ENCODE peak calls at places on chromosome 9, in eight cellular contexts. J is erythroblast, I is cardiac septum, G is WTC11, N is brain microvascular endothelial cell, F is GM13977, M is fibroblast of lung, X is RPMI7951. P is an unnamed sample.

GRCh38 chr9:109469646-109470358 is 28.3 kb downstream of the PTPN3 start:
- DNase-seq in J (peak), I (no peak), G (peak), N (peak), F (peak), M (peak), X (peak), P (peak)

GRCh38 chr9:134702291-134702690 is 60.7 kb downstream of the COL5A1 start:
- DNase-seq in J (no peak), I (no peak), G (no peak), N (no peak), F (no peak), M (no peak), X (no peak), P (no peak)

GRCh38 chr9:20208951-20209350 is 413.3 kb downstream of the MLLT3 start:
- DNase-seq in J (no peak), I (no peak), G (no peak), N (no peak), F (no peak), M (peak), X (no peak), P (no peak)

GRCh38 chr9:121173501-121173900 is 28.2 kb downstream of the RAB14 start:
- DNase-seq in J (no peak), I (no peak), G (no peak), N (no peak), F (no peak), M (peak), X (no peak), P (no peak)

GRCh38 chr9:112753725-112754124 is 3.2 kb downstream of the SNX30 start:
- DNase-seq in J (no peak), I (no peak), G (no peak), N (peak), F (no peak), M (peak), X (peak), P (peak)

GRCh38 chr9:101737705-101738565 is 512 bp downstream of the GRIN3A start:
- DNase-seq in J (peak), I (no peak), G (peak), N (no peak), F (no peak), M (no peak), X (no peak), P (no peak)

GRCh38 chr9:75047506-75047905 is 19.4 kb upstream of the CARNMT1 start:
- DNase-seq in J (no peak), I (no peak), G (no peak), N (no peak), F (no peak), M (no peak), X (no peak), P (no peak)

GRCh38 chr9:104780796-104781395 is 17.0 kb downstream of the NIPSNAP3B start:
- DNase-seq in J (peak), I (no peak), G (no peak), N (no peak), F (peak), M (peak), X (peak), P (peak)

P was measured in AG09309.